ENCODE peak calls at places on chromosomes 12 and 14, in five cellular contexts. G is NT2/D1; E is amniotic epithelial cell; A is pancreas; N is activated T-helper 1 cell treated with anti-CD3 and anti-CD28 coated beads, Interleukin-12 subunit alpha, Interleukin-12 subunit beta, Interleukin-2, Interleukin-4 antibody, amounts not matched to agents 30 ng/mL and 10 ng/mL and 1 ng/mL, durations not matched to agents 14 hours and 24 hours and 36 hours. M is an unnamed sample.

GRCh38 chr12:27185234-27186045 is 58.6 kb upstream of the STK38L start:
- DNase-seq in A (no peak), E (peak), N (peak), G (no peak), M (no peak)

GRCh38 chr12:1657616-1658167 is 28.7 kb downstream of the WNT5B start:
- DNase-seq in A (peak), E (peak), G (no peak), N (no peak), M (no peak)

GRCh38 chr12:123096159-123096558 is 54.7 kb downstream of the PITPNM2 start:
- DNase-seq in E (no peak), A (no peak), G (no peak), N (no peak), M (no peak)

GRCh38 chr14:32201816-32202467 is at the start of gene RNU6-7:
- DNase-seq in E (peak), A (no peak), N (no peak), G (no peak), M (no peak)

GRCh38 chr12:19624000-19624399 is 184.7 kb downstream of the AEBP2 start:
- DNase-seq in A (no peak), N (no peak), E (no peak), G (no peak), M (no peak)

GRCh38 chr14:29150659-29151058 is 384.1 kb downstream of the FOXG1 start:
- DNase-seq in E (no peak), A (no peak), N (no peak), G (no peak), M (no peak)

GRCh38 chr12:76927170-76927784 is 48.5 kb upstream of the CSRP2 start:
- DNase-seq in N (no peak), A (no peak), G (no peak), E (peak), M (peak)

GRCh38 chr12:89345830-89346740 is 6.2 kb downstream of the DUSP6 start:
- DNase-seq in E (peak), G (peak), A (no peak), N (peak), M (no peak)

GRCh38 chr12:124750787-124751471 is 112.7 kb downstream of the SCARB1 start:
- DNase-seq in A (no peak), N (no peak), G (no peak), E (no peak), M (no peak)

GRCh38 chr12:82089369-82090121 is 268.6 kb downstream of the CCDC59 start:
- DNase-seq in N (no peak), A (peak), E (no peak), G (no peak), M (no peak)

GRCh38 chr12:74770552-74770951 is 232.9 kb downstream of the ATXN7L3B start:
- DNase-seq in E (no peak), A (no peak), N (no peak), G (no peak), M (no peak)

GRCh38 chr14:62673014-62673727 is 372.1 kb downstream of the KCNH5 start:
- DNase-seq in A (no peak), N (no peak), G (no peak), E (no peak), M (no peak)

GRCh38 chr12:11949738-11950403 is 120.9 kb upstream of the BCL2L14 start:
- DNase-seq in A (peak), E (no peak), N (no peak), G (no peak), M (peak)

GRCh38 chr14:34329281-34329680 is 132.8 kb downstream of the SPTSSA start:
- DNase-seq in A (no peak), E (peak), N (no peak), G (no peak), M (no peak)

GRCh38 chr12:57514720-57515467 is 5.4 kb downstream of the DDIT3 start:
- DNase-seq in G (no peak), E (no peak), N (no peak), A (no peak), M (no peak)

GRCh38 chr12:51377099-51377984 is 13.9 kb downstream of the GALNT6 start:
- DNase-seq in A (no peak), N (no peak), E (no peak), G (no peak), M (no peak)

GRCh38 chr12:54249489-54249888 is 30.4 kb downstream of the CBX5 start:
- DNase-seq in A (no peak), G (no peak), N (no peak), E (no peak), M (no peak)

GRCh38 chr14:84080961-84081360 is 1449.0 kb upstream of the FLRT2 start:
- DNase-seq in A (no peak), N (no peak), G (no peak), E (no peak), M (no peak)

GRCh38 chr12:91974541-91974940 is 171.1 kb downstream of the BTG1 start:
- DNase-seq in A (no peak), E (peak), N (no peak), G (no peak), M (no peak)

GRCh38 chr14:100755649-100756048 is 29.0 kb downstream of the DLK1 start:
- DNase-seq in N (no peak), G (no peak), E (peak), A (no peak), M (no peak)

M was measured in prostate gland.